ENCODE peak calls at places on chromosomes 11 and 22, in eight cellular contexts. R is H1, M is HEK293T, W is mucosa of descending colon, K is OCI-LY7, B is kidney tubule cell, S is cardiac fibroblast, Q is BE2C. F is an unnamed sample.

GRCh38 chr11:118634435-118635236 is 27.2 kb downstream of the PHLDB1 start:
- DNase-seq in Q (peak), R (peak), W (peak), K (no peak), S (peak), M (peak), B (peak), F (peak)

GRCh38 chr11:131234146-131234680 is 136.2 kb upstream of the NTM start:
- DNase-seq in M (no peak), R (no peak), S (no peak), W (no peak), Q (no peak), K (no peak), B (no peak), F (no peak)

GRCh38 chr22:41380993-41381328 is 781 bp upstream of the TEF start:
- DNase-seq in M (no peak), Q (no peak), R (no peak), B (peak), W (peak), S (peak), K (no peak), F (peak)

GRCh38 chr22:33242078-33242477 is 183.9 kb upstream of the SYN3 start:
- DNase-seq in R (no peak), W (no peak), B (no peak), K (no peak), Q (no peak), M (no peak), S (no peak), F (no peak)

GRCh38 chr11:113193077-113193476 is 121.3 kb upstream of the TTC12 start:
- DNase-seq in M (no peak), B (no peak), R (no peak), S (no peak), Q (no peak), K (no peak), W (no peak), F (no peak)

GRCh38 chr22:42856179-42856864 is 751 bp downstream of the ARFGAP3 start:
- DNase-seq in K (peak), R (no peak), S (peak), B (peak), Q (no peak), M (no peak), W (peak), F (peak)

GRCh38 chr11:126748097-126748756 is 252.3 kb downstream of the KIRREL3 start:
- DNase-seq in K (no peak), S (no peak), W (no peak), R (no peak), Q (peak), B (no peak), M (no peak), F (no peak)

GRCh38 chr11:93099811-93100210 is 98.0 kb downstream of the SLC36A4 start:
- DNase-seq in K (no peak), R (no peak), M (no peak), W (no peak), Q (no peak), S (peak), B (peak), F (no peak)

GRCh38 chr11:416757-417621 is 2.2 kb upstream of the SIGIRR start:
- DNase-seq in W (peak), Q (no peak), S (peak), K (no peak), B (peak), R (peak), M (no peak), F (peak)

GRCh38 chr11:128135451-128135850 is 451.9 kb downstream of the ETS1 start:
- DNase-seq in R (no peak), Q (no peak), M (no peak), W (no peak), K (no peak), S (peak), B (peak), F (no peak)

GRCh38 chr11:39681428-39681827 is 1778.0 kb downstream of the LRRC4C start:
- DNase-seq in B (no peak), S (no peak), K (no peak), Q (no peak), W (no peak), M (no peak), R (no peak), F (no peak)

F was measured in psoas muscle.